ENCODE peak calls at places on chromosome 9, in nine cellular contexts. One of them, this sample, is unnamed.

GRCh38 chr9:8241201-8241600 is 441.6 kb upstream of the DMAC1 start:
- DNase-seq in pulmonary artery endothelial cell: no peak
- DNase-seq in KBM-7: no peak
- DNase-seq in RWPE1: no peak
- DNase-seq in CD8-positive, alpha-beta T cell: no peak
- DNase-seq in SW 1271: no peak
- DNase-seq in NCI-H748 treated with DMSO at 0.1 percent for 48 hours: no peak
- DNase-seq in mucosa of gallbladder: no peak
- DNase-seq in T-helper 2 cell treated with Interferon-gamma antibody and Interleukin-4, amounts not matched to agents 5 μg/mL and 100 μg/mL, for 36 hours: no peak
- DNase-seq in this sample: no peak

GRCh38 chr9:93093449-93094293 is 2.3 kb upstream of the CARD19 start:
- DNase-seq in NCI-H748 treated with DMSO at 0.1 percent for 48 hours: no peak
- DNase-seq in pulmonary artery endothelial cell: no peak
- DNase-seq in SW 1271: no peak
- DNase-seq in mucosa of gallbladder: no peak
- DNase-seq in T-helper 2 cell treated with Interferon-gamma antibody and Interleukin-4, amounts not matched to agents 5 μg/mL and 100 μg/mL, for 36 hours: peak
- DNase-seq in CD8-positive, alpha-beta T cell: no peak
- DNase-seq in KBM-7: peak
- DNase-seq in RWPE1: no peak
- DNase-seq in this sample: no peak

GRCh38 chr9:123834218-123834906 is 95.6 kb downstream of the DENND1A start:
- DNase-seq in KBM-7: no peak
- DNase-seq in RWPE1: no peak
- DNase-seq in mucosa of gallbladder: no peak
- DNase-seq in pulmonary artery endothelial cell: no peak
- DNase-seq in T-helper 2 cell treated with Interferon-gamma antibody and Interleukin-4, amounts not matched to agents 5 μg/mL and 100 μg/mL, for 36 hours: no peak
- DNase-seq in SW 1271: no peak
- DNase-seq in NCI-H748 treated with DMSO at 0.1 percent for 48 hours: no peak
- DNase-seq in CD8-positive, alpha-beta T cell: no peak
- DNase-seq in this sample: no peak

GRCh38 chr9:5587024-5587423 is 41.9 kb upstream of the RIC1 start:
- DNase-seq in NCI-H748 treated with DMSO at 0.1 percent for 48 hours: no peak
- DNase-seq in RWPE1: no peak
- DNase-seq in CD8-positive, alpha-beta T cell: no peak
- DNase-seq in KBM-7: no peak
- DNase-seq in SW 1271: no peak
- DNase-seq in pulmonary artery endothelial cell: no peak
- DNase-seq in mucosa of gallbladder: no peak
- DNase-seq in T-helper 2 cell treated with Interferon-gamma antibody and Interleukin-4, amounts not matched to agents 5 μg/mL and 100 μg/mL, for 36 hours: peak
- DNase-seq in this sample: no peak

GRCh38 chr9:131762356-131762932 is 22.6 kb upstream of the RAPGEF1 start:
- DNase-seq in NCI-H748 treated with DMSO at 0.1 percent for 48 hours: peak
- DNase-seq in T-helper 2 cell treated with Interferon-gamma antibody and Interleukin-4, amounts not matched to agents 5 μg/mL and 100 μg/mL, for 36 hours: peak
- DNase-seq in KBM-7: peak
- DNase-seq in pulmonary artery endothelial cell: no peak
- DNase-seq in CD8-positive, alpha-beta T cell: peak
- DNase-seq in RWPE1: peak
- DNase-seq in SW 1271: peak
- DNase-seq in mucosa of gallbladder: peak
- DNase-seq in this sample: peak

GRCh38 chr9:125538092-125538473 is 168.9 kb downstream of the MAPKAP1 start:
- DNase-seq in pulmonary artery endothelial cell: peak
- DNase-seq in mucosa of gallbladder: peak
- DNase-seq in KBM-7: no peak
- DNase-seq in SW 1271: peak
- DNase-seq in CD8-positive, alpha-beta T cell: no peak
- DNase-seq in NCI-H748 treated with DMSO at 0.1 percent for 48 hours: peak
- DNase-seq in T-helper 2 cell treated with Interferon-gamma antibody and Interleukin-4, amounts not matched to agents 5 μg/mL and 100 μg/mL, for 36 hours: no peak
- DNase-seq in RWPE1: peak
- DNase-seq in this sample: no peak

GRCh38 chr9:105299190-105299854 is 54.9 kb downstream of the SLC44A1 start:
- DNase-seq in CD8-positive, alpha-beta T cell: no peak
- DNase-seq in RWPE1: peak
- DNase-seq in KBM-7: peak
- DNase-seq in mucosa of gallbladder: peak
- DNase-seq in SW 1271: peak
- DNase-seq in pulmonary artery endothelial cell: peak
- DNase-seq in NCI-H748 treated with DMSO at 0.1 percent for 48 hours: no peak
- DNase-seq in T-helper 2 cell treated with Interferon-gamma antibody and Interleukin-4, amounts not matched to agents 5 μg/mL and 100 μg/mL, for 36 hours: peak
- DNase-seq in this sample: no peak

GRCh38 chr9:122402403-122403268 is 31.8 kb downstream of the PTGS1 start:
- DNase-seq in mucosa of gallbladder: no peak
- DNase-seq in CD8-positive, alpha-beta T cell: no peak
- DNase-seq in KBM-7: peak
- DNase-seq in pulmonary artery endothelial cell: peak
- DNase-seq in T-helper 2 cell treated with Interferon-gamma antibody and Interleukin-4, amounts not matched to agents 5 μg/mL and 100 μg/mL, for 36 hours: peak
- DNase-seq in SW 1271: peak
- DNase-seq in NCI-H748 treated with DMSO at 0.1 percent for 48 hours: no peak
- DNase-seq in RWPE1: peak
- DNase-seq in this sample: no peak

GRCh38 chr9:74025402-74025894 is 471.7 kb upstream of the RORB start:
- DNase-seq in mucosa of gallbladder: no peak
- DNase-seq in T-helper 2 cell treated with Interferon-gamma antibody and Interleukin-4, amounts not matched to agents 5 μg/mL and 100 μg/mL, for 36 hours: no peak
- DNase-seq in KBM-7: no peak
- DNase-seq in RWPE1: peak
- DNase-seq in SW 1271: no peak
- DNase-seq in pulmonary artery endothelial cell: no peak
- DNase-seq in NCI-H748 treated with DMSO at 0.1 percent for 48 hours: no peak
- DNase-seq in CD8-positive, alpha-beta T cell: no peak
- DNase-seq in this sample: no peak

GRCh38 chr9:93588641-93589609 is 12.5 kb downstream of the PHF2 start:
- DNase-seq in pulmonary artery endothelial cell: no peak
- DNase-seq in CD8-positive, alpha-beta T cell: no peak
- DNase-seq in NCI-H748 treated with DMSO at 0.1 percent for 48 hours: no peak
- DNase-seq in mucosa of gallbladder: no peak
- DNase-seq in T-helper 2 cell treated with Interferon-gamma antibody and Interleukin-4, amounts not matched to agents 5 μg/mL and 100 μg/mL, for 36 hours: no peak
- DNase-seq in RWPE1: no peak
- DNase-seq in SW 1271: no peak
- DNase-seq in KBM-7: no peak
- DNase-seq in this sample: no peak

GRCh38 chr9:101453776-101454570 is 18.4 kb upstream of the ALDOB start:
- DNase-seq in pulmonary artery endothelial cell: no peak
- DNase-seq in T-helper 2 cell treated with Interferon-gamma antibody and Interleukin-4, amounts not matched to agents 5 μg/mL and 100 μg/mL, for 36 hours: no peak
- DNase-seq in NCI-H748 treated with DMSO at 0.1 percent for 48 hours: no peak
- DNase-seq in CD8-positive, alpha-beta T cell: no peak
- DNase-seq in mucosa of gallbladder: no peak
- DNase-seq in SW 1271: no peak
- DNase-seq in RWPE1: no peak
- DNase-seq in KBM-7: no peak
- DNase-seq in this sample: no peak

GRCh38 chr9:117737721-117738226 is 33.6 kb downstream of the TLR4 start:
- DNase-seq in mucosa of gallbladder: no peak
- DNase-seq in KBM-7: no peak
- DNase-seq in SW 1271: no peak
- DNase-seq in T-helper 2 cell treated with Interferon-gamma antibody and Interleukin-4, amounts not matched to agents 5 μg/mL and 100 μg/mL, for 36 hours: no peak
- DNase-seq in CD8-positive, alpha-beta T cell: no peak
- DNase-seq in RWPE1: no peak
- DNase-seq in pulmonary artery endothelial cell: no peak
- DNase-seq in NCI-H748 treated with DMSO at 0.1 percent for 48 hours: no peak
- DNase-seq in this sample: no peak

GRCh38 chr9:121059998-121060636 is 10.0 kb upstream of the C5 start:
- DNase-seq in NCI-H748 treated with DMSO at 0.1 percent for 48 hours: peak
- DNase-seq in SW 1271: peak
- DNase-seq in mucosa of gallbladder: peak
- DNase-seq in RWPE1: peak
- DNase-seq in CD8-positive, alpha-beta T cell: peak
- DNase-seq in KBM-7: peak
- DNase-seq in T-helper 2 cell treated with Interferon-gamma antibody and Interleukin-4, amounts not matched to agents 5 μg/mL and 100 μg/mL, for 36 hours: no peak
- DNase-seq in pulmonary artery endothelial cell: peak
- DNase-seq in this sample: peak

GRCh38 chr9:19138084-19138483 is 10.8 kb upstream of the PLIN2 start:
- DNase-seq in SW 1271: no peak
- DNase-seq in pulmonary artery endothelial cell: no peak
- DNase-seq in RWPE1: no peak
- DNase-seq in CD8-positive, alpha-beta T cell: no peak
- DNase-seq in T-helper 2 cell treated with Interferon-gamma antibody and Interleukin-4, amounts not matched to agents 5 μg/mL and 100 μg/mL, for 36 hours: no peak
- DNase-seq in mucosa of gallbladder: no peak
- DNase-seq in KBM-7: no peak
- DNase-seq in NCI-H748 treated with DMSO at 0.1 percent for 48 hours: no peak
- DNase-seq in this sample: no peak

GRCh38 chr9:90770927-90771326 is 30.7 kb upstream of the SYK start:
- DNase-seq in CD8-positive, alpha-beta T cell: no peak
- DNase-seq in RWPE1: no peak
- DNase-seq in pulmonary artery endothelial cell: no peak
- DNase-seq in NCI-H748 treated with DMSO at 0.1 percent for 48 hours: no peak
- DNase-seq in T-helper 2 cell treated with Interferon-gamma antibody and Interleukin-4, amounts not matched to agents 5 μg/mL and 100 μg/mL, for 36 hours: no peak
- DNase-seq in KBM-7: no peak
- DNase-seq in mucosa of gallbladder: no peak
- DNase-seq in SW 1271: no peak
- DNase-seq in this sample: no peak

GRCh38 chr9:113578877-113579269 is 115.3 kb downstream of the RGS3 start:
- DNase-seq in CD8-positive, alpha-beta T cell: peak
- DNase-seq in RWPE1: peak
- DNase-seq in pulmonary artery endothelial cell: no peak
- DNase-seq in NCI-H748 treated with DMSO at 0.1 percent for 48 hours: no peak
- DNase-seq in KBM-7: peak
- DNase-seq in T-helper 2 cell treated with Interferon-gamma antibody and Interleukin-4, amounts not matched to agents 5 μg/mL and 100 μg/mL, for 36 hours: peak
- DNase-seq in SW 1271: peak
- DNase-seq in mucosa of gallbladder: peak
- DNase-seq in this sample: peak

GRCh38 chr9:84139296-84140100 is 158.9 kb downstream of the RMI1 start:
- DNase-seq in SW 1271: no peak
- DNase-seq in pulmonary artery endothelial cell: peak
- DNase-seq in CD8-positive, alpha-beta T cell: no peak
- DNase-seq in T-helper 2 cell treated with Interferon-gamma antibody and Interleukin-4, amounts not matched to agents 5 μg/mL and 100 μg/mL, for 36 hours: no peak
- DNase-seq in mucosa of gallbladder: peak
- DNase-seq in RWPE1: peak
- DNase-seq in NCI-H748 treated with DMSO at 0.1 percent for 48 hours: peak
- DNase-seq in KBM-7: no peak
- DNase-seq in this sample: no peak

GRCh38 chr9:38026021-38026809 is 42.8 kb downstream of the SHB start:
- DNase-seq in RWPE1: peak
- DNase-seq in T-helper 2 cell treated with Interferon-gamma antibody and Interleukin-4, amounts not matched to agents 5 μg/mL and 100 μg/mL, for 36 hours: no peak
- DNase-seq in mucosa of gallbladder: no peak
- DNase-seq in KBM-7: no peak
- DNase-seq in NCI-H748 treated with DMSO at 0.1 percent for 48 hours: no peak
- DNase-seq in pulmonary artery endothelial cell: peak
- DNase-seq in SW 1271: peak
- DNase-seq in CD8-positive, alpha-beta T cell: no peak
- DNase-seq in this sample: no peak

GRCh38 chr9:128823903-128824406 is 5.6 kb downstream of the SPOUT1 start:
- DNase-seq in pulmonary artery endothelial cell: no peak
- DNase-seq in SW 1271: no peak
- DNase-seq in CD8-positive, alpha-beta T cell: no peak
- DNase-seq in KBM-7: no peak
- DNase-seq in NCI-H748 treated with DMSO at 0.1 percent for 48 hours: no peak
- DNase-seq in RWPE1: no peak
- DNase-seq in mucosa of gallbladder: no peak
- DNase-seq in T-helper 2 cell treated with Interferon-gamma antibody and Interleukin-4, amounts not matched to agents 5 μg/mL and 100 μg/mL, for 36 hours: no peak
- DNase-seq in this sample: no peak

GRCh38 chr9:12930906-12931305 is 156.1 kb downstream of the LURAP1L start:
- DNase-seq in pulmonary artery endothelial cell: no peak
- DNase-seq in mucosa of gallbladder: no peak
- DNase-seq in CD8-positive, alpha-beta T cell: no peak
- DNase-seq in RWPE1: no peak
- DNase-seq in NCI-H748 treated with DMSO at 0.1 percent for 48 hours: no peak
- DNase-seq in SW 1271: peak
- DNase-seq in KBM-7: no peak
- DNase-seq in T-helper 2 cell treated with Interferon-gamma antibody and Interleukin-4, amounts not matched to agents 5 μg/mL and 100 μg/mL, for 36 hours: no peak
- DNase-seq in this sample: no peak

GRCh38 chr9:24616858-24617257 is 71.2 kb upstream of the IZUMO3 start:
- DNase-seq in CD8-positive, alpha-beta T cell: no peak
- DNase-seq in mucosa of gallbladder: no peak
- DNase-seq in KBM-7: no peak
- DNase-seq in NCI-H748 treated with DMSO at 0.1 percent for 48 hours: no peak
- DNase-seq in RWPE1: no peak
- DNase-seq in pulmonary artery endothelial cell: no peak
- DNase-seq in T-helper 2 cell treated with Interferon-gamma antibody and Interleukin-4, amounts not matched to agents 5 μg/mL and 100 μg/mL, for 36 hours: no peak
- DNase-seq in SW 1271: no peak
- DNase-seq in this sample: no peak

GRCh38 chr9:84751921-84752320 is 82.4 kb downstream of the NTRK2 start:
- DNase-seq in KBM-7: no peak
- DNase-seq in RWPE1: peak
- DNase-seq in CD8-positive, alpha-beta T cell: no peak
- DNase-seq in mucosa of gallbladder: no peak
- DNase-seq in pulmonary artery endothelial cell: no peak
- DNase-seq in T-helper 2 cell treated with Interferon-gamma antibody and Interleukin-4, amounts not matched to agents 5 μg/mL and 100 μg/mL, for 36 hours: no peak
- DNase-seq in NCI-H748 treated with DMSO at 0.1 percent for 48 hours: no peak
- DNase-seq in SW 1271: no peak
- DNase-seq in this sample: no peak

GRCh38 chr9:131654857-131655577 is 84.9 kb downstream of the RAPGEF1 start:
- DNase-seq in NCI-H748 treated with DMSO at 0.1 percent for 48 hours: no peak
- DNase-seq in CD8-positive, alpha-beta T cell: no peak
- DNase-seq in RWPE1: no peak
- DNase-seq in mucosa of gallbladder: peak
- DNase-seq in KBM-7: no peak
- DNase-seq in T-helper 2 cell treated with Interferon-gamma antibody and Interleukin-4, amounts not matched to agents 5 μg/mL and 100 μg/mL, for 36 hours: no peak
- DNase-seq in pulmonary artery endothelial cell: no peak
- DNase-seq in SW 1271: no peak
- DNase-seq in this sample: no peak

GRCh38 chr9:36470891-36471290 is 70.8 kb upstream of the RNF38 start:
- DNase-seq in pulmonary artery endothelial cell: no peak
- DNase-seq in CD8-positive, alpha-beta T cell: peak
- DNase-seq in T-helper 2 cell treated with Interferon-gamma antibody and Interleukin-4, amounts not matched to agents 5 μg/mL and 100 μg/mL, for 36 hours: peak
- DNase-seq in NCI-H748 treated with DMSO at 0.1 percent for 48 hours: no peak
- DNase-seq in KBM-7: no peak
- DNase-seq in SW 1271: no peak
- DNase-seq in RWPE1: peak
- DNase-seq in mucosa of gallbladder: peak
- DNase-seq in this sample: peak

GRCh38 chr9:84669008-84669292 is 579 bp upstream of the NTRK2 start:
- DNase-seq in CD8-positive, alpha-beta T cell: no peak
- DNase-seq in pulmonary artery endothelial cell: no peak
- DNase-seq in RWPE1: peak
- DNase-seq in T-helper 2 cell treated with Interferon-gamma antibody and Interleukin-4, amounts not matched to agents 5 μg/mL and 100 μg/mL, for 36 hours: no peak
- DNase-seq in mucosa of gallbladder: no peak
- DNase-seq in NCI-H748 treated with DMSO at 0.1 percent for 48 hours: no peak
- DNase-seq in SW 1271: no peak
- DNase-seq in KBM-7: no peak
- DNase-seq in this sample: no peak

GRCh38 chr9:969693-970309 is 6.7 kb upstream of the DMRT3 start:
- DNase-seq in NCI-H748 treated with DMSO at 0.1 percent for 48 hours: no peak
- DNase-seq in mucosa of gallbladder: no peak
- DNase-seq in T-helper 2 cell treated with Interferon-gamma antibody and Interleukin-4, amounts not matched to agents 5 μg/mL and 100 μg/mL, for 36 hours: no peak
- DNase-seq in CD8-positive, alpha-beta T cell: no peak
- DNase-seq in KBM-7: no peak
- DNase-seq in RWPE1: no peak
- DNase-seq in SW 1271: no peak
- DNase-seq in pulmonary artery endothelial cell: no peak
- DNase-seq in this sample: no peak